ENCODE peak calls at places on chromosomes 3 and 15, in five cellular contexts. V is dorsolateral prefrontal cortex, Q is non-pigmented ciliary epithelial cell, A is neural crest cell, Y is posterior vena cava. J is an unnamed sample.

GRCh38 chr3:136802481-136802996 is 16.4 kb upstream of the SLC35G2 start:
- DNase-seq in V (no peak), Q (no peak), A (peak), Y (no peak), J (no peak)

GRCh38 chr3:18840535-18841137 is 307.7 kb upstream of the KCNH8 start:
- DNase-seq in V (no peak), Q (no peak), A (no peak), Y (no peak), J (no peak)

GRCh38 chr15:38504680-38505467 is 50.9 kb downstream of the FAM98B start:
- DNase-seq in V (no peak), Q (no peak), A (no peak), Y (no peak), J (no peak)

GRCh38 chr3:171028025-171028778 is 1.7 kb upstream of the SLC2A2 start:
- DNase-seq in V (peak), Q (peak), A (no peak), Y (peak), J (peak)

GRCh38 chr3:175005193-175005592 is 146.1 kb downstream of the NAALADL2 start:
- DNase-seq in V (no peak), Q (no peak), A (no peak), Y (no peak), J (no peak)

GRCh38 chr3:133301194-133301593 is 98.7 kb upstream of the BFSP2 start:
- DNase-seq in V (no peak), Q (peak), A (no peak), Y (no peak), J (no peak)

GRCh38 chr3:108006901-108007331 is 83.9 kb downstream of the CD47 start:
- DNase-seq in V (no peak), Q (no peak), A (no peak), Y (no peak), J (no peak)

GRCh38 chr3:40661285-40661684 is 136.5 kb downstream of the ZNF621 start:
- DNase-seq in V (no peak), Q (no peak), A (no peak), Y (no peak), J (no peak)

GRCh38 chr15:57665187-57665586 is 41.3 kb upstream of the POLR2M start:
- DNase-seq in V (no peak), Q (no peak), A (no peak), Y (no peak), J (no peak)

GRCh38 chr3:14124223-14124614 is 451 bp downstream of the CHCHD4 start:
- DNase-seq in V (peak), Q (no peak), A (peak), Y (peak), J (peak)

GRCh38 chr3:50427255-50427654 is 67.9 kb upstream of the TMEM115 start:
- DNase-seq in V (no peak), Q (no peak), A (no peak), Y (no peak), J (no peak)

GRCh38 chr3:48274452-48274851 is 33.5 kb downstream of the ZNF589 start:
- DNase-seq in V (no peak), Q (no peak), A (no peak), Y (no peak), J (no peak)

GRCh38 chr3:14528081-14528480 is 12.1 kb downstream of the GRIP2 start:
- DNase-seq in V (no peak), Q (no peak), A (no peak), Y (no peak), J (no peak)

GRCh38 chr3:47661121-47661752 is 82.6 kb upstream of the CSPG5 start:
- DNase-seq in V (peak), Q (no peak), A (no peak), Y (no peak), J (no peak)

GRCh38 chr3:143443851-143444331 is 324.3 kb downstream of the CHST2 start:
- DNase-seq in V (no peak), Q (peak), A (no peak), Y (no peak), J (no peak)

GRCh38 chr15:90268415-90268814 is 2.9 kb downstream of the NGRN start:
- DNase-seq in V (no peak), Q (no peak), A (no peak), Y (no peak), J (no peak)

GRCh38 chr3:174441588-174442316 is 417.4 kb upstream of the NAALADL2 start:
- DNase-seq in V (no peak), Q (no peak), A (no peak), Y (no peak), J (no peak)

GRCh38 chr15:40536501-40536900 is 28.3 kb downstream of the CCDC32 start:
- DNase-seq in V (no peak), Q (no peak), A (no peak), Y (no peak), J (no peak)

GRCh38 chr3:66083961-66084270 is 45.2 kb upstream of the MAGI1 start:
- DNase-seq in V (no peak), Q (no peak), A (no peak), Y (no peak), J (no peak)

GRCh38 chr3:71863563-71864190 is 78.7 kb upstream of the PROK2 start:
- DNase-seq in V (no peak), Q (no peak), A (no peak), Y (no peak), J (no peak)

GRCh38 chr15:58522391-58522790 is 90.6 kb downstream of the LIPC start:
- DNase-seq in V (peak), Q (no peak), A (no peak), Y (no peak), J (no peak)

GRCh38 chr15:70504305-70504951 is 258.9 kb downstream of the UACA start:
- DNase-seq in V (no peak), Q (no peak), A (peak), Y (peak), J (peak)

GRCh38 chr15:58453931-58454793 is 22.4 kb downstream of the LIPC start:
- DNase-seq in V (no peak), Q (no peak), A (no peak), Y (peak), J (no peak)

GRCh38 chr3:49213998-49214397 is 42.6 kb downstream of the KLHDC8B start:
- DNase-seq in V (no peak), Q (no peak), A (no peak), Y (no peak), J (no peak)

GRCh38 chr3:44000586-44000985 is 241.1 kb upstream of the TOPAZ1 start:
- DNase-seq in V (no peak), Q (no peak), A (no peak), Y (no peak), J (no peak)

GRCh38 chr3:56076746-56077145 is 391.5 kb downstream of the ERC2 start:
- DNase-seq in V (no peak), Q (no peak), A (no peak), Y (no peak), J (no peak)

GRCh38 chr3:155158361-155159037 is 78.4 kb downstream of the MME start:
- DNase-seq in V (no peak), Q (no peak), A (no peak), Y (no peak), J (no peak)

GRCh38 chr3:57194641-57195040 is 5.1 kb downstream of the HESX1 start:
- DNase-seq in V (no peak), Q (no peak), A (no peak), Y (no peak), J (no peak)

GRCh38 chr3:58544546-58544945 is 7.6 kb upstream of the ACOX2 start:
- DNase-seq in V (no peak), Q (no peak), A (no peak), Y (no peak), J (no peak)

GRCh38 chr3:128950223-128950938 is 43.5 kb downstream of the CFAP92 start:
- DNase-seq in V (peak), Q (no peak), A (no peak), Y (no peak), J (no peak)

GRCh38 chr3:100609963-100610362 is 562 bp downstream of the ADGRG7 start:
- DNase-seq in V (no peak), Q (no peak), A (no peak), Y (no peak), J (no peak)